ENCODE peak calls at places on chromosomes 11 and 22, in eight cellular contexts. One of them, this sample, is unnamed.
A peak's percentile ranks its signal among the peaks of the same experiment; 100 is the strongest.

GRCh38 chr11:27783701-27784355 is 83.6 kb upstream of the BDNF start:
- DNase-seq in stimulated activated CD8-positive, alpha-beta memory T cell treated with anti-CD3 and anti-CD28 coated beads, Interleukin-2, amount 100 ng/mL, for 48 hours: no peak
- DNase-seq in neural crest cell: no peak
- DNase-seq in stimulated activated CD4-positive, alpha-beta T cell treated with anti-CD3 and anti-CD28 coated beads, TNF-alpha, amount 100 ng/mL, for 1 hour: no peak
- DNase-seq in body of pancreas: no peak
- DNase-seq in astrocyte: no peak
- DNase-seq in bronchial epithelial cell: no peak
- DNase-seq in Caco-2: no peak
- DNase-seq in this sample: no peak

GRCh38 chr11:118304809-118305248 is 299 bp downstream of the CD3E start:
- DNase-seq in neural crest cell: no peak
- DNase-seq in stimulated activated CD4-positive, alpha-beta T cell treated with anti-CD3 and anti-CD28 coated beads, TNF-alpha, amount 100 ng/mL, for 1 hour: no peak
- DNase-seq in Caco-2: no peak
- DNase-seq in stimulated activated CD8-positive, alpha-beta memory T cell treated with anti-CD3 and anti-CD28 coated beads, Interleukin-2, amount 100 ng/mL, for 48 hours: no peak
- DNase-seq in bronchial epithelial cell: no peak
- DNase-seq in body of pancreas: no peak
- DNase-seq in astrocyte: no peak
- DNase-seq in this sample: no peak

GRCh38 chr22:38782402-38783094 is 11.4 kb downstream of the DNAL4 start:
- DNase-seq in stimulated activated CD4-positive, alpha-beta T cell treated with anti-CD3 and anti-CD28 coated beads, TNF-alpha, amount 100 ng/mL, for 1 hour: no peak
- DNase-seq in neural crest cell: no peak
- DNase-seq in body of pancreas: no peak
- DNase-seq in stimulated activated CD8-positive, alpha-beta memory T cell treated with anti-CD3 and anti-CD28 coated beads, Interleukin-2, amount 100 ng/mL, for 48 hours: no peak
- DNase-seq in Caco-2: no peak
- DNase-seq in astrocyte: peak; percentile 84
- DNase-seq in bronchial epithelial cell: no peak
- DNase-seq in this sample: no peak

GRCh38 chr11:33941637-33942160 is 49.8 kb upstream of the LMO2 start:
- DNase-seq in stimulated activated CD8-positive, alpha-beta memory T cell treated with anti-CD3 and anti-CD28 coated beads, Interleukin-2, amount 100 ng/mL, for 48 hours: no peak
- DNase-seq in body of pancreas: no peak
- DNase-seq in Caco-2: no peak
- DNase-seq in neural crest cell: no peak
- DNase-seq in stimulated activated CD4-positive, alpha-beta T cell treated with anti-CD3 and anti-CD28 coated beads, TNF-alpha, amount 100 ng/mL, for 1 hour: no peak
- DNase-seq in bronchial epithelial cell: no peak
- DNase-seq in astrocyte: peak; percentile 62
- DNase-seq in this sample: no peak

GRCh38 chr11:72848846-72849466 is 34.7 kb downstream of the ATG16L2 start:
- DNase-seq in stimulated activated CD4-positive, alpha-beta T cell treated with anti-CD3 and anti-CD28 coated beads, TNF-alpha, amount 100 ng/mL, for 1 hour: no peak
- DNase-seq in bronchial epithelial cell: peak; percentile 44
- DNase-seq in Caco-2: no peak
- DNase-seq in body of pancreas: no peak
- DNase-seq in stimulated activated CD8-positive, alpha-beta memory T cell treated with anti-CD3 and anti-CD28 coated beads, Interleukin-2, amount 100 ng/mL, for 48 hours: no peak
- DNase-seq in neural crest cell: no peak
- DNase-seq in astrocyte: no peak
- DNase-seq in this sample: peak; percentile 32

GRCh38 chr11:134579709-134580634 is 167.9 kb upstream of the B3GAT1 start:
- DNase-seq in stimulated activated CD8-positive, alpha-beta memory T cell treated with anti-CD3 and anti-CD28 coated beads, Interleukin-2, amount 100 ng/mL, for 48 hours: no peak
- DNase-seq in Caco-2: no peak
- DNase-seq in bronchial epithelial cell: no peak
- DNase-seq in stimulated activated CD4-positive, alpha-beta T cell treated with anti-CD3 and anti-CD28 coated beads, TNF-alpha, amount 100 ng/mL, for 1 hour: no peak
- DNase-seq in astrocyte: no peak
- DNase-seq in body of pancreas: no peak
- DNase-seq in neural crest cell: no peak
- DNase-seq in this sample: no peak

GRCh38 chr11:78735711-78736110 is 161.0 kb upstream of the NARS2 start:
- DNase-seq in body of pancreas: no peak
- DNase-seq in stimulated activated CD4-positive, alpha-beta T cell treated with anti-CD3 and anti-CD28 coated beads, TNF-alpha, amount 100 ng/mL, for 1 hour: no peak
- DNase-seq in bronchial epithelial cell: no peak
- DNase-seq in astrocyte: no peak
- DNase-seq in stimulated activated CD8-positive, alpha-beta memory T cell treated with anti-CD3 and anti-CD28 coated beads, Interleukin-2, amount 100 ng/mL, for 48 hours: no peak
- DNase-seq in neural crest cell: no peak
- DNase-seq in Caco-2: no peak
- DNase-seq in this sample: no peak

GRCh38 chr22:46703996-46704370 is 34.1 kb downstream of the CERK start:
- DNase-seq in body of pancreas: no peak
- DNase-seq in neural crest cell: no peak
- DNase-seq in astrocyte: no peak
- DNase-seq in Caco-2: no peak
- DNase-seq in bronchial epithelial cell: no peak
- DNase-seq in stimulated activated CD8-positive, alpha-beta memory T cell treated with anti-CD3 and anti-CD28 coated beads, Interleukin-2, amount 100 ng/mL, for 48 hours: no peak
- DNase-seq in stimulated activated CD4-positive, alpha-beta T cell treated with anti-CD3 and anti-CD28 coated beads, TNF-alpha, amount 100 ng/mL, for 1 hour: no peak
- DNase-seq in this sample: no peak